ENCODE peak calls at places on chromosomes 16 and 17, in four cellular contexts. F is SJCRH30, P is nephron progenitor cell, V is smooth muscle cell of the brain vasculature. E is an unnamed sample.
A peak's percentile ranks its signal among the peaks of the same experiment; 100 is the strongest.

GRCh38 chr17:27083408-27084185 is 210.3 kb upstream of the WSB1 start:
- DNase-seq in V (no peak), P (no peak), F (no peak), E (no peak)

GRCh38 chr17:57989011-57989345 is 924 bp upstream of the VEZF1 start:
- DNase-seq in F (no peak), V (no peak), P (no peak), E (no peak)

GRCh38 chr17:56185905-56186783 is 32.9 kb downstream of the ANKFN1 start:
- DNase-seq in F (no peak), V (peak; percentile 10), P (no peak), E (no peak)

GRCh38 chr17:20825539-20825938 is 217.3 kb downstream of the USP22 start:
- DNase-seq in F (no peak), P (no peak), V (no peak), E (no peak)

GRCh38 chr16:4613636-4614570 is 785 bp downstream of the UBALD1 start:
- DNase-seq in P (peak; percentile 72), F (peak; percentile 47), V (no peak), E (peak; percentile 64)

GRCh38 chr16:46845952-46846351 is 15.0 kb upstream of the C16orf87 start:
- DNase-seq in V (no peak), F (no peak), P (no peak), E (no peak)

GRCh38 chr16:77344306-77344705 is 90.5 kb downstream of the ADAMTS18 start:
- DNase-seq in F (no peak), P (no peak), V (no peak), E (no peak)

GRCh38 chr16:70747703-70748631 is 53.0 kb downstream of the VAC14 start:
- DNase-seq in V (no peak), F (peak; percentile 72), P (no peak), E (no peak)

GRCh38 chr17:73396429-73397277 is 84.9 kb upstream of the CDC42EP4 start:
- DNase-seq in P (no peak), F (no peak), V (peak; percentile 84), E (peak; percentile 50)

E was measured in retina.